ENCODE peak calls at places on chromosomes 2 and 18, in eight cellular contexts. O is neural progenitor cell, X is MM.1S, P is OCI-LY7, R is PC-3, W is GM23338, H is HCT116, T is SK-N-SH. D is an unnamed sample.

GRCh38 chr2:12300019-12300602 is 416.6 kb upstream of the TRIB2 start:
- DNase-seq in O (no peak), X (no peak), P (no peak), R (peak; percentile 28), W (no peak), H (no peak), T (no peak), D (no peak)

GRCh38 chr2:39642054-39642742 is 23.5 kb upstream of the TMEM178A start:
- DNase-seq in O (peak; percentile 13), X (no peak), P (no peak), R (peak; percentile 95), W (no peak), H (peak; percentile 13), T (no peak), D (no peak)

GRCh38 chr2:216490061-216490460 is 8.6 kb upstream of the RPL37A start:
- DNase-seq in O (no peak), X (no peak), P (no peak), R (peak; percentile 68), W (no peak), H (no peak), T (no peak), D (no peak)

GRCh38 chr2:201909348-201909747 is 103.0 kb downstream of the CDK15 start:
- DNase-seq in O (no peak), X (peak; percentile 9), P (no peak), R (peak; percentile 34), W (no peak), H (no peak), T (no peak), D (no peak)

GRCh38 chr2:160087854-160088745 is 25.7 kb upstream of the PLA2R1 start:
- DNase-seq in O (peak; percentile 20), X (peak; percentile 45), P (peak; percentile 50), R (peak; percentile 60), W (peak; percentile 26), H (no peak), T (no peak), D (no peak)

GRCh38 chr18:67010916-67011315 is 407.0 kb upstream of the CDH19 start:
- DNase-seq in O (no peak), X (no peak), P (no peak), R (peak; percentile 68), W (no peak), H (no peak), T (no peak), D (no peak)

GRCh38 chr18:73577365-73577764 is 570.3 kb downstream of the FBXO15 start:
- DNase-seq in O (no peak), X (no peak), P (no peak), R (no peak), W (no peak), H (no peak), T (no peak), D (no peak)

GRCh38 chr2:61177727-61178549 is 15.9 kb downstream of the C2orf74 start:
- DNase-seq in O (no peak), X (peak; percentile 33), P (peak; percentile 50), R (peak; percentile 19), W (peak; percentile 59), H (no peak), T (no peak), D (no peak)

GRCh38 chr2:84888401-84889276 is 7.8 kb upstream of the TRABD2A start:
- DNase-seq in O (no peak), X (peak; percentile 52), P (peak; percentile 83), R (no peak), W (no peak), H (no peak), T (no peak), D (peak; percentile 49)

GRCh38 chr2:232488097-232488711 is 570 bp upstream of the ECEL1 start:
- DNase-seq in O (peak; percentile 70), X (no peak), P (no peak), R (no peak), W (peak; percentile 77), H (no peak), T (peak; percentile 43), D (no peak)

GRCh38 chr2:112482309-112483046 is 522 bp downstream of the TTL start:
- DNase-seq in O (peak; percentile 61), X (peak; percentile 39), P (peak; percentile 38), R (peak; percentile 41), W (peak; percentile 46), H (no peak), T (peak; percentile 77), D (peak; percentile 50)

GRCh38 chr2:88575630-88576029 is 51.6 kb downstream of the EIF2AK3 start:
- DNase-seq in O (no peak), X (no peak), P (no peak), R (no peak), W (no peak), H (no peak), T (no peak), D (no peak)

GRCh38 chr2:88575051-88575450 is 52.2 kb downstream of the EIF2AK3 start:
- DNase-seq in O (no peak), X (no peak), P (no peak), R (no peak), W (no peak), H (no peak), T (no peak), D (no peak)

GRCh38 chr2:88580088-88580487 is 47.2 kb downstream of the EIF2AK3 start:
- DNase-seq in O (no peak), X (no peak), P (no peak), R (no peak), W (no peak), H (no peak), T (no peak), D (no peak)

GRCh38 chr2:88574445-88574844 is 52.8 kb downstream of the EIF2AK3 start:
- DNase-seq in O (no peak), X (no peak), P (no peak), R (no peak), W (no peak), H (no peak), T (no peak), D (no peak)
- TF ChIP-seq EZH2phosphoT487 in O (no peak), X (no peak), P (no peak), R (no peak), W (no peak), H (no peak), T (no peak), D (no peak)

GRCh38 chr18:27778441-27778840 is 398.5 kb downstream of the CDH2 start:
- DNase-seq in O (peak; percentile 39), X (no peak), P (no peak), R (peak; percentile 52), W (peak; percentile 52), H (no peak), T (no peak), D (peak; percentile 13)
- TF ChIP-seq CTCF in O (peak; percentile 54), X (peak; percentile 28), P (peak; percentile 21), R (peak; percentile 73), W (peak; percentile 56), H (no peak), T (peak; percentile 54), D (peak; percentile 42)

GRCh38 chr2:205698556-205699282 is 16.4 kb downstream of the NRP2 start:
- DNase-seq in O (peak; percentile 85), X (no peak), P (no peak), R (no peak), W (no peak), H (no peak), T (no peak), D (no peak)
- H3K4me2 ChIP-seq in O (peak overlapping the region; percentile 51), X (no peak overlapping the region), P (no peak overlapping the region), R (no peak overlapping the region), W (peak overlapping the region; percentile 30), H (no peak overlapping the region), T (peak overlapping the region; percentile 75), D (no peak overlapping the region)

GRCh38 chr2:121038831-121039230 is 246.2 kb downstream of the TFCP2L1 start:
- DNase-seq in O (no peak), X (no peak), P (no peak), R (peak; percentile 76), W (no peak), H (no peak), T (peak; percentile 64), D (no peak)
- TF ChIP-seq EZH2phosphoT487 in O (no peak), X (no peak), P (no peak), R (no peak), W (no peak), H (no peak), T (no peak), D (no peak)

DNA sequence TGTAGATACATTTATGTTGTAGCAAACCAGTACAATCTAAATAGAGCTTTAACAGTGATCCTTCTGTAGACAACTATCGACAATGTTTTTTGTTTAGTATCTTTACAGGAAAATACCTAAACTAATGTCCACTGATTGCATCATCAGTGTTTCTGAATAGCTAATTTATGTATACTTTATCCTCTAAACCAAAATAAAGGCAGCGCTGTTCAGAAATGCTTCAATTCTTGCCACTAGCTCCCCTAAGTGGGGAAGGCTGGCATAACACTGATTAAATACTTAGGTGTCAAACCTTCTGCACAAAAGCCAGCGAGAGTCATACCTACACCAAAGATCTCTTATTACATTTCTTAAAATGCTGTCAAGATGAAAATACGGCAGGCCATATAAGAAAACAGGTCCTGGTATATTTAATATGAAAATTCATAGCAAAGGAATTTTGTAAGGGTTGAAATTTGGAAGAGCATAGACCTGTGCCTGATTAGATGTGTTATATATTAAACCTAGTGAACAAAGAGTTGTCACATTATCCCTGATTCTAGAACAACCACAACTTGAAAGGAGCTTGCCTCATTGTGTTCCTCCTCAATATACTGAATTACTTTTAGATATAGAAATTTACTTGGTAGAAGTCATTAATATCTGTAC is 1693.4 kb upstream of the SLC39A10 start:
- DNase-seq in O (peak; percentile 48), X (no peak), P (peak; percentile 13), R (peak; percentile 66), W (peak; percentile 75), H (peak; percentile 36), T (peak; percentile 3), D (peak; percentile 56)
- TF ChIP-seq CTCF in O (peak; percentile 74), X (peak; percentile 43), P (peak; percentile 77), R (peak; percentile 82), W (peak; percentile 74), H (peak; percentile 67), T (peak; percentile 84), D (peak; percentile 66)

D was measured in hepatocyte.